ENCODE peak calls at places on chromosome 14, in five cellular contexts. E, J, N, T and I are unnamed samples.

GRCh38 chr14:93369393-93370266 is 22.6 kb downstream of the COX8C start:
- DNase-seq in E (no peak), J (no peak), N (no peak), T (no peak), I (no peak)

GRCh38 chr14:102374264-102374663 is 11.5 kb downstream of the TECPR2 start:
- DNase-seq in E (no peak), J (no peak), N (no peak), T (no peak), I (no peak)

GRCh38 chr14:101178184-101179072 is 274.9 kb upstream of the RTL1 start:
- DNase-seq in E (peak; percentile 3), J (no peak), N (no peak), T (no peak), I (no peak)

GRCh38 chr14:64772394-64772950 is 68.2 kb downstream of the PLEKHG3 start:
- DNase-seq in E (no peak), J (no peak), N (no peak), T (no peak), I (no peak)

GRCh38 chr14:21087294-21088091 is 11.0 kb downstream of the ZNF219 start:
- DNase-seq in E (no peak), J (no peak), N (peak; percentile 92), T (peak; percentile 93), I (peak; percentile 94)

GRCh38 chr14:31527087-31527486 is 34.1 kb upstream of the NUBPL start:
- DNase-seq in E (no peak), J (no peak), N (no peak), T (no peak), I (no peak)

GRCh38 chr14:105128059-105128458 is 40.5 kb downstream of the JAG2 start:
- DNase-seq in E (no peak), J (no peak), N (no peak), T (peak; percentile 44), I (no peak)

GRCh38 chr14:103518416-103519042 is 4.1 kb downstream of the CKB start:
- DNase-seq in E (peak; percentile 68), J (peak; percentile 79), N (no peak), T (no peak), I (peak; percentile 73)

GRCh38 chr14:104891121-104891551 is 26.1 kb downstream of the CEP170B start:
- DNase-seq in E (no peak), J (no peak), N (no peak), T (no peak), I (no peak)

GRCh38 chr14:22545842-22546721 is 42.9 kb downstream of the DAD1 start:
- DNase-seq in E (no peak), J (no peak), N (no peak), T (peak; percentile 67), I (no peak)

GRCh38 chr14:57526942-57527341 is 33.3 kb upstream of the CCDC198 start:
- DNase-seq in E (no peak), J (no peak), N (no peak), T (no peak), I (no peak)